ENCODE peak calls at places on chromosomes 4 and X, in five cellular contexts. B, G, Z, U and T are unnamed samples.
A peak's percentile ranks its signal among the peaks of the same experiment; 100 is the strongest.

GRCh38 chr4:10808591-10808990 is 124.0 kb upstream of the CLNK start:
- DNase-seq in U (no peak), B (no peak), G (peak; percentile 94), Z (peak; percentile 67), T (no peak)

GRCh38 chrX:40440841-40441240 is 139.9 kb upstream of the ATP6AP2 start:
- DNase-seq in B (no peak), U (no peak), Z (no peak), G (no peak), T (no peak)

GRCh38 chr4:36285784-36286480 is 4.5 kb downstream of the DTHD1 start:
- DNase-seq in U (no peak), G (no peak), B (peak; percentile 68), Z (no peak), T (no peak)

GRCh38 chr4:6391852-6392188 is 80.6 kb downstream of the PPP2R2C start:
- DNase-seq in G (no peak), U (no peak), Z (no peak), B (no peak), T (no peak)

GRCh38 chr4:89765966-89766365 is 71.0 kb downstream of the SNCA start:
- DNase-seq in B (no peak), G (peak; percentile 89), Z (no peak), U (no peak), T (no peak)

GRCh38 chr4:132333723-132334045 is 815.4 kb upstream of the PCDH10 start:
- DNase-seq in Z (no peak), G (peak; percentile 70), U (no peak), B (no peak), T (no peak)

GRCh38 chr4:137267024-137267423 is 265.3 kb downstream of the PCDH18 start:
- DNase-seq in Z (no peak), G (peak; percentile 78), U (no peak), B (no peak), T (no peak)

GRCh38 chrX:252421-253291 is 28.5 kb upstream of the PLCXD1 start:
- DNase-seq in B (no peak), G (no peak), U (no peak), Z (peak; percentile 43), T (no peak)

GRCh38 chrX:108299101-108299591 is 139.1 kb downstream of the COL4A6 start:
- DNase-seq in B (peak; percentile 6), G (peak; percentile 36), U (peak; percentile 22), Z (no peak), T (peak; percentile 14)

GRCh38 chr4:108359936-108360681 is 191.4 kb upstream of the LEF1 start:
- DNase-seq in G (no peak), U (no peak), B (no peak), Z (no peak), T (no peak)

GRCh38 chr4:3704669-3705068 is 61.5 kb upstream of the ADRA2C start:
- DNase-seq in Z (no peak), G (no peak), U (no peak), B (no peak), T (no peak)

GRCh38 chr4:3703677-3704521 is 62.3 kb upstream of the ADRA2C start:
- DNase-seq in G (no peak), U (peak; percentile 90), B (no peak), Z (no peak), T (no peak)

GRCh38 chr4:3706565-3707422 is 59.4 kb upstream of the ADRA2C start:
- DNase-seq in B (no peak), Z (no peak), U (no peak), G (no peak), T (no peak)

GRCh38 chr4:3706111-3706511 is 60.1 kb upstream of the ADRA2C start:
- DNase-seq in U (no peak), Z (no peak), B (no peak), G (no peak), T (no peak)

DNA sequence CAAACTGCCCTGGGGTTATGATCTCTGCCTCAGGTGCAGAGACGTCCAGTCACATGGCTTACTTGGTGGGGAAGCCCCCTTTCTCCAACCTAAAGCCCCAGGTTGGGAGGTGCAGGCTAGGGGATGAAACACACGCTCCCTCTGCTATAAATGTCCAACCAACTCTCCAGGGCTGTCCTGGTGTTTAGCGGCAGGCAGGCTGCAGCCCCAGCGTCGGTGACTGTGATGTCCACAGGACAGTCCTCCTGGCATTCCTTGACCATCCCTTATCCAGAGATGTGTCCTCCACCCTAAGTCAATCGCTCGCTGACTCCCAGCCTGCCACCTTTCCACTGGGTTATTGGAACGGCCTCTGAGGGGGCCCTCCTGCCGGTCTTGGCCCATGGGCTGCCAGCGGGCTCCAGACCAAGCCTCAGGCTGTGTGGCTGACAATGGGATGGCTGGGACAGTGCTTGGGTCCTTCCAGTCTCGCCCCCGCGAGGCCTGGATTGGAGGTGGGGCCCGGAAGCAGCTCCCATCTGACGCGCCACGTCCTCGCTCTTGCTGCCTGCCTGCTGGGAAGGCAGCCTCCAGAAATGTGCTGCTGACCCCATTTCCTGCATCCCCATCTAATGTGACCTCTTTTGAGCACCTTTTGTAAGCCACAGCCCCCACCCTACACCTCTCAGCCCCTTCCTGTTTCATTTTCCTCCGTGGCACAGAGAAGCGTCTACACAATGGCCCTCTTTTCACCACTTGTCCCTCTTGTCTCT is 60.8 kb upstream of the ADRA2C start:
- DNase-seq in B (no peak), Z (no peak), U (peak; percentile 59), G (no peak), T (no peak)
- H3K4me3 ChIP-seq in B (no peak overlapping the region), Z (no peak overlapping the region), U (no peak overlapping the region), G (no peak overlapping the region), T (no peak overlapping the region)

GRCh38 chr4:85779165-85779564 is 304.2 kb downstream of the ARHGAP24 start:
- DNase-seq in U (no peak), Z (no peak), G (peak; percentile 55), B (no peak), T (no peak)
- H3K4me3 ChIP-seq in U (no peak overlapping the region), Z (peak overlapping the region; percentile 32), G (peak overlapping the region; percentile 59), B (no peak overlapping the region), T (no peak overlapping the region)

GRCh38 chrX:77900688-77901087 is 1.4 kb downstream of the COX7B start:
- DNase-seq in U (no peak), Z (no peak), B (no peak), G (no peak), T (no peak)

GRCh38 chrX:77899081-77899828 is at the start of gene COX7B:
- DNase-seq in Z (peak; percentile 86), B (peak; percentile 57), G (peak; percentile 92), U (peak; percentile 75), T (peak; percentile 99)

GRCh38 chrX:77901506-77901905 is 2.2 kb downstream of the COX7B start:
- DNase-seq in Z (no peak), U (no peak), G (no peak), B (no peak), T (no peak)
- H3K4me3 ChIP-seq in Z (no peak overlapping the region), U (no peak overlapping the region), G (no peak overlapping the region), B (no peak overlapping the region), T (peak overlapping the region; percentile 54)

DNA sequence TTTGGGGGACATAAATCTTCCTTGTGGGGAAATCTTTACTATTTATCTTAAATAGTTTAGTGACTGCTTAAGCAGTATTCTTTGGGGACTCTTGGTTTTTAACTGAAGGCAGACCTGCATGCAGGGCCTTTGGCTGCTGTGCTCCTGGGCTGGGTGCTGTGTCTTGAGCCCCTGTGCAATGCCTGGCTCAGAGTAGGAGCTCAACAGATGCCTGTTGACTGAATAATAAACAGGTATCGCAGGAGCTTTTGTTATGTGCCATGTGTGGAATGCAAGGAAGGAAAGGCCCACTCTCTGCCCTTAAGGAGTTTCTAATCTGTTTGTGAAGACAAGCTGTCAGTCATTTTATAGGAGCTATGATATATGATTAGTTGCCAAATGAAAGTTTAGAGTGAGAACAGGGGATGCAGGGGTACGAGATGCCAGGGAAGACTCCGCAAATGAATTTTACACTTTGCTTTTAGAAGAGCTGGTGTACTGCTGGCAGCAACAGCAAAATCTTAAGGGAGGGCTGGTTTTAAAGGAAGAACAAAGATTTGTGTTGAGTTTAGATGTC is 6.7 kb downstream of the GAB1 start:
- DNase-seq in G (no peak), Z (no peak), B (no peak), U (no peak), T (no peak)
- H3K4me3 ChIP-seq in G (no peak overlapping the region), Z (no peak overlapping the region), B (no peak overlapping the region), U (no peak overlapping the region), T (no peak overlapping the region)

DNA sequence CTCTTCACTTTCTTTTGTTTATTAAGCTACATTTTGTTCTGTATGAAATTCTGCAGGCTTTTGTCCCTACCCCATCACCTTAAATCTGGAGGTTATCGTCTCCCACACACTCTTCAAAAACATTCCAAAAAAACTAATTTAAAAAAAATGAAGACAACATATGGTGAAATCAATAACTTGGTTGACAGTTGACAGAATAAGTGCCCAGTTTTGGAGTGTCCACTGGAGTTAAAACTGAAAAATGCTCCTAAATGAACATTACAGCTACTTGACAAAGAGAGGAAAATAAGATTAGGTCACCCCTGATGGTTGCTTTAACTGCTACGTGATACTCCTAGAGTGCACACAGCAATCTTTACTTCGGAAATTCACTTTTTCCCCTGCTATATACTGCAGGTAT is 618 bp upstream of the ZNF827 start:
- DNase-seq in G (peak; percentile 41), B (no peak), U (no peak), Z (no peak), T (no peak)
- H3K4me3 ChIP-seq in G (peak overlapping the region; percentile 85), B (peak overlapping the region; percentile 73), U (peak overlapping the region; percentile 94), Z (peak overlapping the region; percentile 80), T (peak overlapping the region; percentile 58)

DNA sequence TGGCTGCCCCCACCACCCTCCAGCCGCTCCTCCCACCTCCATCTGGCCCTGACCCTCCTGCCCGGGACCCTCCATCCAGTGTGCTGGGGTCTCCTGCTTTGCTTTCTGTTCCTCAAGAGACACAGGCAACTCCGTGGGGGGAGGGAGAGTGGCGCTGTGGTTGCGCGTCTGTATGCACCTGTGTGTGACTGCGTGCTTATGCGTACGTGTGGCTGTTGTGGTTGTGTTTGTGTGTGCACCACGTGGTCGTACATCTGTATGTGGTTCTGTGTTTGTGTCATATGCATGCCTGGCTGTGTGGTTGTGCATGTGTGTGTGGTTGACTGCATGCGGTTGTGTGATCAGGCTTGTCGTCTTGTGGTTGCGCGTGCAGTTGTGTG is 33.2 kb downstream of the CPLX1 start:
- DNase-seq in B (peak; percentile 70), Z (no peak), U (no peak), G (no peak), T (no peak)
- H3K4me3 ChIP-seq in B (peak overlapping the region; percentile 29), Z (peak overlapping the region; percentile 11), U (no peak overlapping the region), G (no peak overlapping the region), T (no peak overlapping the region)

GRCh38 chr4:25532579-25532978 is 123.1 kb upstream of the SLC34A2 start:
- DNase-seq in G (no peak), Z (no peak), B (no peak), U (no peak), T (no peak)

GRCh38 chr4:25535701-25536473 is 119.8 kb upstream of the SLC34A2 start:
- DNase-seq in U (no peak), G (no peak), B (no peak), Z (no peak), T (no peak)

GRCh38 chr4:25536577-25537325 is 118.9 kb upstream of the SLC34A2 start:
- DNase-seq in U (no peak), Z (no peak), G (no peak), B (no peak), T (no peak)

GRCh38 chr4:25533237-25533636 is 122.4 kb upstream of the SLC34A2 start:
- DNase-seq in U (no peak), B (no peak), Z (no peak), G (no peak), T (no peak)

DNA sequence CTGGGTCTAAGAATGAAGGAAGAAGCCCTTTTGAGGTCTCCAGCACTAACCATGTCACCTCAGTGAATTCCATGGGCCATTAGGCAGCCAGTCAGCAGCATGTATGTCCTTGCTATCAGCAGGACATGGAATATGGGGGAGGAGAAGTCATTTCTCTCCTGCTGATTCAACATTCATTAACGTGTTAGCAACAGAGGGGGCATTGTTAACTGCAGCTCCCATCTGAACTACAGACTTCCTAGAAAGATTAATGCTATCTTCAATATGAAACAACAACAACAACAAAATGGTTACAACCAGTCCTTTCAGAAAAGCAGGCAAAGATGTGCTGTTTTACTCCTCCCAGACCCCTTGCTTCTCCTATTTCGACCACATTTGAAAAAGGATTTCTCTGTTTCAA is 120.4 kb upstream of the SLC34A2 start:
- DNase-seq in B (no peak), G (peak; percentile 18), Z (no peak), U (no peak), T (no peak)
- H3K4me3 ChIP-seq in B (no peak overlapping the region), G (no peak overlapping the region), Z (no peak overlapping the region), U (no peak overlapping the region), T (no peak overlapping the region)